ENCODE peak calls at places on chromosomes 13 and 19, in six cellular contexts. G is cardiac muscle cell, H is endothelial cell, Z is type B pancreatic cell, X is gastrocnemius medialis, J is thoracic aorta. W is an unnamed sample.

GRCh38 chr19:40240332-40240731 is 13.8 kb upstream of the CCNP start:
- DNase-seq in Z (no peak), J (no peak), H (no peak), X (no peak), G (no peak), W (no peak)

GRCh38 chr19:41895745-41896580 is 13.0 kb downstream of the ARHGEF1 start:
- DNase-seq in G (no peak), X (no peak), H (no peak), Z (no peak), J (no peak), W (no peak)

GRCh38 chr19:36417752-36418286 is 625 bp downstream of the ZFP82 start:
- DNase-seq in J (no peak), Z (no peak), H (peak; percentile 6), X (no peak), G (no peak), W (no peak)

GRCh38 chr19:35988824-35989223 is 6.2 kb upstream of the SDHAF1 start:
- DNase-seq in Z (no peak), X (no peak), J (no peak), G (no peak), H (no peak), W (no peak)

GRCh38 chr13:100543872-100544602 is 44.6 kb downstream of the GGACT start:
- DNase-seq in G (no peak), H (no peak), X (no peak), Z (peak; percentile 49), J (no peak), W (no peak)

GRCh38 chr13:39684531-39685137 is 29.2 kb downstream of the COG6 start:
- DNase-seq in H (no peak), X (no peak), J (no peak), Z (no peak), G (peak; percentile 62), W (no peak)

GRCh38 chr13:51997641-51998330 is 13.5 kb downstream of the ATP7B start:
- DNase-seq in G (peak; percentile 36), Z (no peak), H (no peak), X (no peak), J (no peak), W (no peak)

GRCh38 chr19:35904312-35905068 is 2.2 kb downstream of the HCST start:
- DNase-seq in G (no peak), Z (no peak), H (no peak), X (no peak), J (no peak), W (no peak)

GRCh38 chr19:30133803-30134202 is 191.8 kb downstream of the URI1 start:
- DNase-seq in Z (no peak), G (no peak), X (no peak), H (no peak), J (no peak), W (no peak)

GRCh38 chr19:2627319-2627829 is 75.1 kb downstream of the GNG7 start:
- DNase-seq in J (peak; percentile 93), X (peak; percentile 89), Z (no peak), H (no peak), G (no peak), W (no peak)

GRCh38 chr19:48329167-48329891 is 4.0 kb downstream of the EMP3 start:
- DNase-seq in J (no peak), X (no peak), G (no peak), Z (no peak), H (no peak), W (no peak)

GRCh38 chr13:111981006-111981405 is 85.9 kb upstream of the SOX1 start:
- DNase-seq in X (no peak), J (no peak), H (no peak), G (no peak), Z (peak; percentile 37), W (no peak)
- TF ChIP-seq CTCF in X (no peak), J (no peak), H (no peak), G (no peak), Z (no peak), W (no peak)

DNA sequence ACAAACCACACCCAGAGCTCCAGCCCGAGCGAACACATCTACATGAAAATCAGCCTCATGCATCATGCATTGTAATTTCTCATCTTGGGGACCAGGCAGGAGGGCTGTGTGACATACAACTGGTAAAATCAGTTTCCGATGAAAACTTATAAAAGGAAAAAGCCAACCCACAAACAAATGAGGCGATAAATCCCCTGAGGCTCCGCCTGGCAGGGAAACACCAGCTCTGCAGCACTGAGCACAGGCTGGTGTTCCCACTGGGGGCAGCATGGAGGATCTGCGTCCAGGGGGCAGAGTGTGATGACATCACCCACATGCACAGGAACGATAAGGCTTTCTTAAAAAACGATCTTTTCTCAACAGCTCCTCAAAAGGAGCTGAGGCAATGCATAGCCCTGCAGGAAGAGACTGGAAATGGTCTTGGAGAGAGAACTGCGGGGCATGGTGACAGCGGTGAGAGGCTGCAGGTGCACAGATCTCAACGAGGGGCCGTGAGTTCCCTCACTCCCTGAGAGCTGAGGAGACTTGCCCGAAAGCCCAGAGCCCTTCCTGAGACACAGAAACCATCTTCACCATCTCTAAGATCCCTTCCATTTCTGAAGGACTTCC is 24.6 kb downstream of the SH3GL1 start:
- DNase-seq in H (no peak), G (no peak), Z (no peak), J (no peak), X (no peak), W (no peak)
- TF ChIP-seq CTCF in H (no peak), G (peak; percentile 51), Z (peak; percentile 57), J (peak; percentile 52), X (no peak), W (peak; percentile 59)

GRCh38 chr19:1247747-1248453 is 483 bp upstream of the MIDN start:
- DNase-seq in H (peak; percentile 66), Z (no peak), G (no peak), X (peak; percentile 96), J (no peak), W (no peak)
- TF ChIP-seq CTCF in H (no peak), Z (no peak), G (peak; percentile 32), X (peak; percentile 56), J (no peak), W (peak; percentile 47)

GRCh38 chr19:941292-942132 is 15.7 kb downstream of the ARID3A start:
- DNase-seq in X (no peak), G (no peak), J (no peak), H (no peak), Z (no peak), W (no peak)

GRCh38 chr19:939439-939838 is 13.6 kb downstream of the ARID3A start:
- DNase-seq in X (no peak), G (no peak), Z (no peak), H (no peak), J (no peak), W (no peak)

GRCh38 chr19:942133-942645 is 16.4 kb downstream of the ARID3A start:
- DNase-seq in J (no peak), X (no peak), Z (no peak), G (no peak), H (no peak), W (no peak)

GRCh38 chr19:939922-940321 is 14.1 kb downstream of the ARID3A start:
- DNase-seq in Z (no peak), X (no peak), H (no peak), J (no peak), G (no peak), W (no peak)

GRCh38 chr19:940591-941291 is 14.9 kb downstream of the ARID3A start:
- DNase-seq in Z (no peak), H (no peak), J (peak; percentile 57), X (peak; percentile 48), G (no peak), W (no peak)
- TF ChIP-seq CTCF in Z (no peak), H (no peak), J (no peak), X (no peak), G (no peak), W (no peak)

GRCh38 chr19:14089412-14089661 is 1.2 kb downstream of the SAMD1 start:
- DNase-seq in J (no peak), H (no peak), X (no peak), Z (no peak), G (no peak), W (no peak)
- TF ChIP-seq CTCF in J (no peak), H (peak; percentile 14), X (no peak), Z (peak; percentile 50), G (peak; percentile 24), W (peak; percentile 31)

GRCh38 chr19:22603518-22604440 is 30.3 kb upstream of the ZNF492 start:
- DNase-seq in H (no peak), G (no peak), J (no peak), Z (no peak), X (no peak), W (no peak)
- TF ChIP-seq CTCF in H (no peak), G (no peak), J (no peak), Z (no peak), X (no peak), W (no peak)

DNA sequence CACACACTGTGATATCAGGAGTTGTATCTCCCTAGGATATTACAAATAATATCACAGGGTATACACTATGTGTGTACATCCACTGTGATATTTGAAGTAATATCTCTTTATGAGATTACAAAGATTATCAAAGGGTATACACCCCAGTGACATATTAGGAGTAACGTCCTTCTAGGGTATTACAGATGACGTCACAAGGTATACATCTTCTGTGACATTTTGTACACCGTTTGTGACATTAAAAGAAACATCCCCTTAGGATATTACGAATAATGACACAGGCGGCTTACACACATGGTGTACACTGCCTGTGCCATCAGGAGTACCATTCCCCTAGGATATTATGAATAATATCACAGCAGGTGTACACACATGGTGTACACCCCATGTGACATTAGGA is 13.4 kb upstream of the RGCC start:
- DNase-seq in J (no peak), Z (no peak), X (no peak), H (no peak), G (no peak), W (no peak)
- TF ChIP-seq CTCF in J (no peak), Z (no peak), X (no peak), H (no peak), G (no peak), W (no peak)

W was measured in progenitor cell of endocrine pancreas.